ENCODE peak calls at places on chromosomes 11 and 22, in nine cellular contexts. V is uterus, W is trophoblast cell, T is transverse colon, O is mesenchymal stem cell, M is HepG2, G is ascending aorta, Q is GM23248, S is right cardiac atrium. N is an unnamed sample.

GRCh38 chr11:125956371-125956770 is 10.5 kb downstream of the VSIG10L2 start:
- DNase-seq in V (peak; percentile 84), W (no peak), T (no peak), O (peak; percentile 8), M (no peak), G (no peak), Q (peak; percentile 68), S (peak; percentile 88), N (peak; percentile 50)

GRCh38 chr11:63938481-63939350 is at the start of gene NAA40:
- DNase-seq in V (peak; percentile 86), W (peak; percentile 99), T (peak; percentile 94), O (peak; percentile 94), M (peak; percentile 92), G (peak; percentile 72), Q (peak; percentile 97), S (peak; percentile 96), N (peak; percentile 91)

GRCh38 chr11:94822080-94822479 is 53.9 kb downstream of the AMOTL1 start:
- DNase-seq in V (no peak), W (no peak), T (no peak), O (no peak), M (no peak), G (no peak), Q (no peak), S (no peak), N (no peak)

GRCh38 chr11:125123947-125124633 is 12.7 kb upstream of the TMEM218 start:
- DNase-seq in V (no peak), W (peak; percentile 78), T (peak; percentile 50), O (peak; percentile 44), M (peak; percentile 73), G (no peak), Q (peak; percentile 64), S (peak; percentile 81), N (peak; percentile 49)

GRCh38 chr11:74739546-74740270 is 8.5 kb upstream of the CHRDL2 start:
- DNase-seq in V (peak; percentile 59), W (peak; percentile 87), T (peak; percentile 45), O (peak; percentile 74), M (peak; percentile 69), G (no peak), Q (peak; percentile 85), S (peak; percentile 68), N (peak; percentile 28)

GRCh38 chr11:60743058-60743457 is 13.6 kb upstream of the MS4A15 start:
- DNase-seq in V (no peak), W (no peak), T (no peak), O (no peak), M (no peak), G (no peak), Q (no peak), S (no peak), N (no peak)

GRCh38 chr22:19291580-19292261 is at the start of gene CLTCL1:
- DNase-seq in V (peak; percentile 78), W (peak; percentile 69), T (peak; percentile 86), O (peak; percentile 72), M (peak; percentile 46), G (no peak), Q (peak; percentile 88), S (peak; percentile 95), N (peak; percentile 89)

GRCh38 chr22:30969532-30970355 is 679 bp downstream of the TUG1 start:
- DNase-seq in V (peak; percentile 28), W (peak; percentile 45), T (peak; percentile 53), O (peak; percentile 61), M (peak; percentile 12), G (no peak), Q (peak; percentile 73), S (no peak), N (peak; percentile 29)

GRCh38 chr11:65903068-65903481 is 2.9 kb upstream of the FOSL1 start:
- DNase-seq in V (no peak), W (peak; percentile 72), T (no peak), O (peak; percentile 95), M (peak; percentile 79), G (no peak), Q (peak; percentile 95), S (no peak), N (no peak)

GRCh38 chr11:118911880-118912741 is 13.6 kb downstream of the BCL9L start:
- DNase-seq in V (peak; percentile 95), W (peak; percentile 99), T (peak; percentile 85), O (peak; percentile 96), M (peak; percentile 83), G (peak; percentile 84), Q (peak; percentile 96), S (peak; percentile 92), N (peak; percentile 82)

GRCh38 chr11:44138286-44138685 is 42.8 kb downstream of the EXT2 start:
- DNase-seq in V (no peak), W (no peak), T (no peak), O (no peak), M (no peak), G (no peak), Q (peak; percentile 24), S (no peak), N (no peak)

GRCh38 chr22:37226514-37226913 is 14.2 kb upstream of the SSTR3 start:
- DNase-seq in V (no peak), W (no peak), T (no peak), O (no peak), M (no peak), G (no peak), Q (no peak), S (peak; percentile 12), N (no peak)

GRCh38 chr11:17479284-17480214 is 2.9 kb upstream of the ABCC8 start:
- DNase-seq in V (no peak), W (peak; percentile 37), T (peak; percentile 41), O (peak; percentile 42), M (no peak), G (no peak), Q (peak; percentile 19), S (no peak), N (no peak)

GRCh38 chr11:88363004-88363403 is 25.5 kb upstream of the CTSC start:
- DNase-seq in V (no peak), W (no peak), T (no peak), O (peak; percentile 13), M (no peak), G (no peak), Q (no peak), S (no peak), N (no peak)

GRCh38 chr22:29245626-29246385 is 22.0 kb downstream of the RHBDD3 start:
- DNase-seq in V (peak; percentile 75), W (peak; percentile 73), T (peak; percentile 75), O (peak; percentile 62), M (peak; percentile 62), G (no peak), Q (peak; percentile 69), S (peak; percentile 83), N (peak; percentile 58)

GRCh38 chr11:129374993-129375721 is 491 bp upstream of the BARX2 start:
- DNase-seq in V (no peak), W (peak; percentile 67), T (peak; percentile 71), O (peak; percentile 15), M (no peak), G (no peak), Q (peak; percentile 22), S (no peak), N (no peak)
- H3K4me3 ChIP-seq in V (peak overlapping the region; percentile 21), W (peak overlapping the region; percentile 77), T (peak overlapping the region; percentile 49), O (no peak overlapping the region), M (peak overlapping the region; percentile 48), G (peak overlapping the region; percentile 33), Q (no peak overlapping the region), S (peak overlapping the region; percentile 41), N (no peak overlapping the region)

GRCh38 chr22:48591286-48592065 is 1236.2 kb downstream of the BRD1 start:
- DNase-seq in V (no peak), W (no peak), T (no peak), O (no peak), M (no peak), G (no peak), Q (no peak), S (peak; percentile 29), N (no peak)

GRCh38 chr22:48592066-48592345 is 1235.7 kb downstream of the BRD1 start:
- DNase-seq in V (no peak), W (no peak), T (no peak), O (no peak), M (no peak), G (no peak), Q (no peak), S (no peak), N (no peak)

GRCh38 chr22:48593551-48593950 is 1234.1 kb downstream of the BRD1 start:
- DNase-seq in V (no peak), W (no peak), T (no peak), O (no peak), M (no peak), G (no peak), Q (no peak), S (peak; percentile 19), N (no peak)

GRCh38 chr22:48592931-48593330 is 1234.7 kb downstream of the BRD1 start:
- DNase-seq in V (no peak), W (no peak), T (no peak), O (no peak), M (no peak), G (no peak), Q (no peak), S (peak; percentile 53), N (no peak)

GRCh38 chr22:48592488-48592887 is 1235.2 kb downstream of the BRD1 start:
- DNase-seq in V (no peak), W (no peak), T (no peak), O (no peak), M (no peak), G (no peak), Q (no peak), S (no peak), N (no peak)
- H3K9me3 ChIP-seq in V (no peaks in the 10 kb centered on the region), W (peaks cover 4% of the 10 kb centered on the region), T (no peaks in the 10 kb centered on the region), O (no peaks in the 10 kb centered on the region), M (no peaks in the 10 kb centered on the region), G (no peaks in the 10 kb centered on the region), Q (no peaks in the 10 kb centered on the region), S (no peaks in the 10 kb centered on the region), N (no peaks in the 10 kb centered on the region)

DNA sequence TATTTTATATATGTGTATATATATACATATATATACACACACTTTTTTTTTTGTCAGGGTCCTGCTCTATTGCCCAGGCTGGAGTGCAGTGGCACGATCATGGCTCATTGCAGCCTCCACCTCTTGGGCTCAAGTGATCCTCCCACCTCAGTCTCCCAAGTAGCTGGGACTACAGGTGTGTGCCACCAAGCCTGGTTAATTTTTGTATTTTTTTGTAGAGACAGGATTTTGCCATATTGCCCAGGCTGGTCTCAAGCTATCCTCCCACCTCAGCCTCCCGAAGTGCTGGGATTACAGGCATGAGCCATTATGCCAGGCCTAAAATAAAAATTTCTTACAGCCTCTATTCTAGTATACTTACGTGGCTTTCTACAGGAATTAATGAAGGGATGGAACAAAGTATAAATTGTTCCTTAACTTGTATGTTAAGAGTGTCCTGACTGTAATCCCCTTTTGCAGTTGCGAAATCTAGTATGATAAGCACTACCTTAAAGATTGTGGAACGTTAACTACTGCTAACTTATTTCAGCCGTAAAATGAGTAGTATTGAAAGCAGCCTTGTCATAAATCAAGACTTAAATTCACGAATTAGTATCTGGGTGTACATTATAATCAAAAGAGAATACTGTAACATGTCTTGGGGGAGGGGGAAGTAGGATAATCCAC is 2.1 kb downstream of the TRAF6 start:
- DNase-seq in V (no peak), W (no peak), T (no peak), O (no peak), M (no peak), G (no peak), Q (peak; percentile 20), S (no peak), N (no peak)
- H3K4me3 ChIP-seq in V (no peak overlapping the region), W (no peak overlapping the region), T (no peak overlapping the region), O (no peak overlapping the region), M (peak overlapping the region; percentile 97), G (peak overlapping the region; percentile 87), Q (peak overlapping the region; percentile 94), S (peak overlapping the region; percentile 79), N (no peak overlapping the region)

DNA sequence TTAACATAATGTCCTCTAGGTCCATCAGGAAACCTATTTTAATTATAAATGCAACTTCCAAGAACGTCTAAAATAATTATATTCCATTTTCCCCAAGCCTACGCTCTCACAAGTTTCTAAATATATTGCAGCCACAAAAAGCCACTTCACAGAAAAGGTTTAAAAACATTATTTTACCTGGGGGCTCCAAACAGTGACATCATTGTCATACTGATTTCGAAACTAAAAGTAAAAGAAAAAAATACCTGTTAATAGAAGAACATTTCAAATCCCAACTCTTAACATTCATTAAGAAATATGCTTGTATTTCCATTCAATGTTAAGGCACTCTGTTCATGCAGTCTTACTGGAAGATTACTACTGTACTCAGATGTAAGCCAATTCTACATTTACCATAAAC is 1.4 kb downstream of the PSMA1 start:
- DNase-seq in V (no peak), W (no peak), T (no peak), O (no peak), M (no peak), G (no peak), Q (no peak), S (no peak), N (no peak)
- H3K9me3 ChIP-seq in V (no peaks in the 10 kb centered on the region), W (no peaks in the 10 kb centered on the region), T (no peaks in the 10 kb centered on the region), O (no peaks in the 10 kb centered on the region), M (no peaks in the 10 kb centered on the region), G (no peaks in the 10 kb centered on the region), Q (no peaks in the 10 kb centered on the region), S (no peaks in the 10 kb centered on the region), N (no peaks in the 10 kb centered on the region)

N was measured in heart right ventricle.